ENCODE peak calls at places on chromosome 9, in ten cellular contexts. Z, Q, R, G, T, A, K, F, N and B are unnamed samples.

GRCh38 chr9:116998305-116998704 is 311.2 kb downstream of the TRIM32 start:
- DNase-seq in K (peak; percentile 37), A (no peak), R (peak; percentile 13), G (no peak), N (no peak), Z (no peak), Q (no peak), T (no peak), F (peak; percentile 0), B (peak; percentile 36)

GRCh38 chr9:97593960-97594359 is 39.2 kb downstream of the TSTD2 start:
- DNase-seq in G (no peak), A (no peak), R (no peak), Q (no peak), K (no peak), F (no peak), Z (no peak), T (no peak), N (no peak), B (no peak)

GRCh38 chr9:121619989-121620673 is 31.3 kb upstream of the DAB2IP start:
- DNase-seq in A (peak; percentile 56), R (no peak), T (no peak), Z (no peak), K (no peak), G (peak; percentile 73), F (no peak), Q (no peak), N (no peak), B (no peak)

GRCh38 chr9:97856857-97857602 is 4.0 kb downstream of the FOXE1 start:
- DNase-seq in K (no peak), N (no peak), A (no peak), T (no peak), Z (no peak), G (no peak), Q (no peak), R (no peak), F (no peak), B (no peak)

GRCh38 chr9:70765935-70766334 is 351.5 kb upstream of the KLF9 start:
- DNase-seq in Q (no peak), T (no peak), F (no peak), N (no peak), K (no peak), Z (no peak), G (no peak), A (no peak), R (no peak), B (no peak)

GRCh38 chr9:113250807-113251206 is 24.6 kb downstream of the CDC26 start:
- DNase-seq in Z (no peak), R (no peak), Q (no peak), G (no peak), N (no peak), T (no peak), F (no peak), K (no peak), A (no peak), B (no peak)

GRCh38 chr9:92407818-92408217 is 3.4 kb upstream of the OGN start:
- DNase-seq in K (no peak), R (no peak), Z (no peak), T (no peak), Q (no peak), G (no peak), F (no peak), A (no peak), N (no peak), B (no peak)

GRCh38 chr9:93830606-93831005 is 124.5 kb downstream of the BARX1 start:
- DNase-seq in K (no peak), T (no peak), A (no peak), G (peak; percentile 33), N (no peak), Z (no peak), F (no peak), Q (no peak), R (no peak), B (no peak)

GRCh38 chr9:72305102-72305546 is 59.9 kb downstream of the ZFAND5 start:
- DNase-seq in A (peak; percentile 79), G (peak; percentile 85), T (no peak), Q (peak; percentile 61), K (peak; percentile 99), F (peak; percentile 32), N (peak; percentile 42), Z (peak; percentile 62), R (peak; percentile 99), B (peak; percentile 98)

GRCh38 chr9:132880311-132880661 is 1.6 kb downstream of the SPACA9 start:
- DNase-seq in G (no peak), Q (no peak), N (no peak), K (no peak), Z (no peak), R (no peak), F (no peak), A (no peak), T (no peak), B (no peak)

GRCh38 chr9:6024035-6024554 is 8.7 kb upstream of the RANBP6 start:
- DNase-seq in Q (peak; percentile 6), K (peak; percentile 26), N (no peak), R (peak; percentile 7), F (no peak), Z (no peak), T (no peak), A (no peak), G (no peak), B (peak; percentile 19)

GRCh38 chr9:122318284-122318683 is 52.5 kb upstream of the PTGS1 start:
- DNase-seq in F (no peak), T (no peak), A (no peak), Z (no peak), G (no peak), N (no peak), K (no peak), Q (peak; percentile 50), R (no peak), B (no peak)

DNA sequence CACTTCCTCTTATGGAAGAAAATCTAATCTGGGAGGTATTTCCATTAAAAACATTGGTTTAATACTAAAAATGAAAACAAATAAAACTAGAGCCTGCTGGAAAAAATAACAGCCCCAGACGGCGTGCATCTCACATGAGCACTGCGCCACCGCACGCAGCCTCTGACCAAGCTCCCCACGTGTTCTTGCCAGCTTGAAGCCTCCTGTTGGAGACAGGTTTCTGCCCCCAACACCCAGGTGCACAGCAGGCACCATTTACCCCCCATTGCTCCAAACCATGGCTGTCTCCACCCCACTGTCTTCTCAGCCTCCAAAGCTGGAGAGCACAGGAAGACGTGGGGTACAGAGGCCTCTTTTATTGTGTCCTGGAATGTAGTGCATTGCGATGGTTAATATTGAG is 10.7 kb upstream of the COL5A1 start:
- DNase-seq in A (no peak), Z (peak; percentile 0), T (no peak), N (no peak), Q (no peak), K (no peak), R (no peak), F (no peak), G (peak; percentile 18), B (no peak)
- H3K4me3 ChIP-seq in A (no peak overlapping the region), Z (no peak overlapping the region), T (no peak overlapping the region), N (no peak overlapping the region), Q (no peak overlapping the region), K (no peak overlapping the region), R (no peak overlapping the region), F (no peak overlapping the region), G (no peak overlapping the region), B (no peak overlapping the region)

DNA sequence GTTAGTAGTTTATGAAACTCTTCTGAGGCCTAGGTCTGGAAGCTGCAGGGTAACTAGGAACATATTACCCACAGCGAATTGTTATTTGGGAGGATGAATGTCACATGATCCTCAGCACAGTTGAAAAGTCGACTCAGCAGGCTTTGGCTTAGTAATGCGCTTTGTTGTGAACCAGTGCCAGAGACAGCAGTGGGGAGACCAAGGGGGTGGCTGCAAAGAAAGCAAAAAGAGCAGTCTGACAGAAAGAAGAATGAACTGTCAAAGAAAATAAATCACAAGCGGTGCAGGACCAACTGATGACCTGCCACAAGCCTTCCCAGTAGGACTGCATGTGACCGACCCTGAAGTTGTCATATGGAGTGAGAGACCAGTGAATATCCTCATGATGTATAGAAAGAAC is 170.0 kb downstream of the CCDC171 start:
- DNase-seq in A (no peak), K (no peak), Z (no peak), N (peak; percentile 48), R (no peak), T (no peak), Q (no peak), F (peak; percentile 12), G (no peak), B (peak; percentile 91)
- TF ChIP-seq CTCF in A (no peak), K (no peak), Z (no peak), N (no peak), R (no peak), T (no peak), Q (no peak), F (no peak), G (no peak), B (no peak)

GRCh38 chr9:129142536-129142935 is 31.3 kb downstream of the PTPA start:
- DNase-seq in Q (no peak), T (no peak), N (no peak), G (no peak), Z (no peak), K (no peak), A (no peak), F (no peak), R (no peak), B (no peak)

GRCh38 chr9:129141066-129142041 is 30.1 kb downstream of the PTPA start:
- DNase-seq in Q (peak; percentile 97), G (no peak), T (peak; percentile 71), N (peak; percentile 91), A (peak; percentile 69), R (peak; percentile 97), F (peak; percentile 83), Z (peak; percentile 74), K (peak; percentile 69), B (peak; percentile 94)

GRCh38 chr9:129142115-129142514 is 30.9 kb downstream of the PTPA start:
- DNase-seq in R (no peak), Z (no peak), F (no peak), K (no peak), A (no peak), N (no peak), Q (no peak), G (no peak), T (no peak), B (no peak)

GRCh38 chr9:129143461-129143927 is 32.3 kb downstream of the PTPA start:
- DNase-seq in K (no peak), Z (peak; percentile 69), R (peak; percentile 92), T (no peak), F (peak; percentile 43), A (peak; percentile 82), Q (peak; percentile 99), G (peak; percentile 86), N (peak; percentile 77), B (peak; percentile 91)

DNA sequence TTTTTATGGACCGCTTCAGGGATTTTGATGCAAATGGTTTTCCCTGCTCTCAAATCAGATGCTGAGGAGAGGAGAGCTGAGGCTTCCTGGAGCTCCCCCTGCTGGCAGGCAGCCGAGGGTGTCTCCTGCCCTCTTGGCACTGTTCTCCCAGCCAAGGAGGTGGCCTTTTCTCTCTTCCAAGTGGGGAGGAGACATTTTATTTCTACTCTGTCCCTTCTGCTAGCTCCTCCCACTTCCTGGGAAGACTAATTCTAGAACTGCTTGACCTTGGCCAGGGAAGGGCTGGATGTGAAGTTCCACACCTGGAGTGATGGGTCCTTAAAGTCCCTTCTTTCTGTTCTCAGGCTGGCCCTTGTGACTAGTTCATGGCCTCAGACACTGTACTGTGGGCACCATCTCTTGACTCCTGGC is 31.8 kb downstream of the PTPA start:
- DNase-seq in Q (peak; percentile 98), R (peak; percentile 94), G (peak; percentile 92), N (peak; percentile 93), K (peak; percentile 76), F (peak; percentile 91), A (peak; percentile 91), T (no peak), Z (peak; percentile 93), B (peak; percentile 95)
- H3K4me3 ChIP-seq in Q (peak overlapping the region; percentile 46), R (peak overlapping the region; percentile 58), G (no peak overlapping the region), N (no peak overlapping the region), K (no peak overlapping the region), F (peak overlapping the region; percentile 12), A (peak overlapping the region; percentile 71), T (no peak overlapping the region), Z (no peak overlapping the region), B (peak overlapping the region; percentile 47)

GRCh38 chr9:20320921-20321320 is 301.4 kb downstream of the MLLT3 start:
- DNase-seq in F (no peak), N (no peak), A (no peak), Z (no peak), T (no peak), R (no peak), K (peak; percentile 89), Q (no peak), G (no peak), B (no peak)
- TF ChIP-seq CTCF in F (no peak), N (no peak), A (no peak), Z (no peak), T (no peak), R (no peak), K (no peak), Q (no peak), G (no peak), B (no peak)